ENCODE peak calls at places on chromosomes 12 and 14, in five cellular contexts. One of them, this sample, is unnamed.

GRCh38 chr12:51270847-51271518 is 768 bp upstream of the SMAGP start:
- DNase-seq in endothelial cell of umbilical vein: peak
- DNase-seq in mucosa of gallbladder: peak
- DNase-seq in iPS DF 6.9: no peak
- DNase-seq in NCI-H226: peak
- DNase-seq in this sample: peak

GRCh38 chr12:125861299-125862281 is 796.4 kb downstream of the AACS start:
- DNase-seq in endothelial cell of umbilical vein: no peak
- DNase-seq in mucosa of gallbladder: peak
- DNase-seq in iPS DF 6.9: no peak
- DNase-seq in NCI-H226: no peak
- DNase-seq in this sample: no peak

GRCh38 chr12:20801035-20801434 is 9.5 kb upstream of the SLCO1B3 start:
- DNase-seq in endothelial cell of umbilical vein: no peak
- DNase-seq in mucosa of gallbladder: no peak
- DNase-seq in iPS DF 6.9: no peak
- DNase-seq in NCI-H226: no peak
- DNase-seq in this sample: no peak

GRCh38 chr14:49861581-49861922 is 9.0 kb upstream of the NEMF start:
- DNase-seq in endothelial cell of umbilical vein: no peak
- DNase-seq in mucosa of gallbladder: peak
- DNase-seq in iPS DF 6.9: no peak
- DNase-seq in NCI-H226: peak
- DNase-seq in this sample: peak

GRCh38 chr14:59015482-59015881 is 173.0 kb upstream of the DAAM1 start:
- DNase-seq in endothelial cell of umbilical vein: no peak
- DNase-seq in mucosa of gallbladder: no peak
- DNase-seq in iPS DF 6.9: no peak
- DNase-seq in NCI-H226: no peak
- DNase-seq in this sample: no peak

GRCh38 chr12:40240779-40241178 is 16.0 kb downstream of the LRRK2 start:
- DNase-seq in endothelial cell of umbilical vein: no peak
- DNase-seq in mucosa of gallbladder: no peak
- DNase-seq in iPS DF 6.9: no peak
- DNase-seq in NCI-H226: no peak
- DNase-seq in this sample: no peak

GRCh38 chr12:55932546-55932919 is 1.6 kb downstream of the DGKA start:
- DNase-seq in endothelial cell of umbilical vein: peak
- DNase-seq in mucosa of gallbladder: no peak
- DNase-seq in iPS DF 6.9: no peak
- DNase-seq in NCI-H226: no peak
- DNase-seq in this sample: peak

GRCh38 chr12:2642176-2642892 is 152.4 kb upstream of the FKBP4 start:
- DNase-seq in endothelial cell of umbilical vein: no peak
- DNase-seq in mucosa of gallbladder: no peak
- DNase-seq in iPS DF 6.9: no peak
- DNase-seq in NCI-H226: no peak
- DNase-seq in this sample: no peak

GRCh38 chr14:24052656-24053547 is 1.1 kb downstream of the CARMIL3 start:
- DNase-seq in endothelial cell of umbilical vein: no peak
- DNase-seq in mucosa of gallbladder: no peak
- DNase-seq in iPS DF 6.9: no peak
- DNase-seq in NCI-H226: no peak
- DNase-seq in this sample: no peak

GRCh38 chr14:54686871-54687749 is 120.2 kb downstream of the SAMD4A start:
- DNase-seq in endothelial cell of umbilical vein: no peak
- DNase-seq in mucosa of gallbladder: no peak
- DNase-seq in iPS DF 6.9: no peak
- DNase-seq in NCI-H226: no peak
- DNase-seq in this sample: no peak

GRCh38 chr12:114400925-114401324 is 5.0 kb downstream of the TBX5 start:
- DNase-seq in endothelial cell of umbilical vein: no peak
- DNase-seq in mucosa of gallbladder: no peak
- DNase-seq in iPS DF 6.9: no peak
- DNase-seq in NCI-H226: no peak
- DNase-seq in this sample: no peak

GRCh38 chr14:102779574-102780315 is 2.5 kb downstream of the TRAF3 start:
- DNase-seq in endothelial cell of umbilical vein: no peak
- DNase-seq in mucosa of gallbladder: no peak
- DNase-seq in iPS DF 6.9: no peak
- DNase-seq in NCI-H226: peak
- DNase-seq in this sample: no peak

GRCh38 chr12:117830471-117830870 is 138.3 kb downstream of the KSR2 start:
- DNase-seq in endothelial cell of umbilical vein: no peak
- DNase-seq in mucosa of gallbladder: no peak
- DNase-seq in iPS DF 6.9: no peak
- DNase-seq in NCI-H226: no peak
- DNase-seq in this sample: no peak

GRCh38 chr12:119749666-119750065 is 81.7 kb downstream of the PRKAB1 start:
- DNase-seq in endothelial cell of umbilical vein: no peak
- DNase-seq in mucosa of gallbladder: no peak
- DNase-seq in iPS DF 6.9: no peak
- DNase-seq in NCI-H226: no peak
- DNase-seq in this sample: no peak

GRCh38 chr14:26621807-26622560 is 24.2 kb upstream of the NOVA1 start:
- DNase-seq in endothelial cell of umbilical vein: no peak
- DNase-seq in mucosa of gallbladder: no peak
- DNase-seq in iPS DF 6.9: no peak
- DNase-seq in NCI-H226: peak
- DNase-seq in this sample: no peak

GRCh38 chr12:55681142-55682077 is 26.3 kb downstream of the ITGA7 start:
- DNase-seq in endothelial cell of umbilical vein: peak
- DNase-seq in mucosa of gallbladder: peak
- DNase-seq in iPS DF 6.9: peak
- DNase-seq in NCI-H226: peak
- DNase-seq in this sample: peak

GRCh38 chr12:14554281-14555008 is 13.2 kb downstream of the PLBD1 start:
- DNase-seq in endothelial cell of umbilical vein: no peak
- DNase-seq in mucosa of gallbladder: peak
- DNase-seq in iPS DF 6.9: no peak
- DNase-seq in NCI-H226: no peak
- DNase-seq in this sample: peak

GRCh38 chr14:104937161-104937560 is 12.5 kb downstream of the PLD4 start:
- DNase-seq in endothelial cell of umbilical vein: no peak
- DNase-seq in mucosa of gallbladder: no peak
- DNase-seq in iPS DF 6.9: no peak
- DNase-seq in NCI-H226: no peak
- DNase-seq in this sample: no peak

GRCh38 chr14:76962303-76962660 is 66.2 kb downstream of the IRF2BPL start:
- DNase-seq in endothelial cell of umbilical vein: no peak
- DNase-seq in mucosa of gallbladder: no peak
- DNase-seq in iPS DF 6.9: no peak
- DNase-seq in NCI-H226: no peak
- DNase-seq in this sample: no peak

GRCh38 chr12:78698747-78699146 is 165.8 kb upstream of the SYT1 start:
- DNase-seq in endothelial cell of umbilical vein: peak
- DNase-seq in mucosa of gallbladder: no peak
- DNase-seq in iPS DF 6.9: no peak
- DNase-seq in NCI-H226: peak
- DNase-seq in this sample: peak

GRCh38 chr12:118103601-118104382 is at the start of gene VSIG10:
- DNase-seq in endothelial cell of umbilical vein: peak
- DNase-seq in mucosa of gallbladder: peak
- DNase-seq in iPS DF 6.9: peak
- DNase-seq in NCI-H226: peak
- DNase-seq in this sample: peak

GRCh38 chr14:39265741-39266588 is 32.2 kb downstream of the MIA2 start:
- DNase-seq in endothelial cell of umbilical vein: peak
- DNase-seq in mucosa of gallbladder: no peak
- DNase-seq in iPS DF 6.9: no peak
- DNase-seq in NCI-H226: no peak
- DNase-seq in this sample: peak

GRCh38 chr12:10939163-10939562 is at the start of gene TAS2R14:
- DNase-seq in endothelial cell of umbilical vein: no peak
- DNase-seq in mucosa of gallbladder: no peak
- DNase-seq in iPS DF 6.9: no peak
- DNase-seq in NCI-H226: no peak
- DNase-seq in this sample: no peak

GRCh38 chr12:68619541-68619940 is 8.8 kb downstream of the RAP1B start:
- DNase-seq in endothelial cell of umbilical vein: no peak
- DNase-seq in mucosa of gallbladder: no peak
- DNase-seq in iPS DF 6.9: no peak
- DNase-seq in NCI-H226: no peak
- DNase-seq in this sample: no peak

GRCh38 chr12:107759410-107759809 is 1.5 kb downstream of the PRDM4 start:
- DNase-seq in endothelial cell of umbilical vein: peak
- DNase-seq in mucosa of gallbladder: no peak
- DNase-seq in iPS DF 6.9: no peak
- DNase-seq in NCI-H226: peak
- DNase-seq in this sample: peak

GRCh38 chr12:45547822-45548221 is 181.7 kb upstream of the ARID2 start:
- DNase-seq in endothelial cell of umbilical vein: no peak
- DNase-seq in mucosa of gallbladder: no peak
- DNase-seq in iPS DF 6.9: no peak
- DNase-seq in NCI-H226: no peak
- DNase-seq in this sample: peak

GRCh38 chr12:105279460-105280056 is 43.6 kb upstream of the APPL2 start:
- DNase-seq in endothelial cell of umbilical vein: peak
- DNase-seq in mucosa of gallbladder: peak
- DNase-seq in iPS DF 6.9: peak
- DNase-seq in NCI-H226: no peak
- DNase-seq in this sample: peak

GRCh38 chr14:102326583-102326982 is 7.0 kb downstream of the ZNF839 start:
- DNase-seq in endothelial cell of umbilical vein: no peak
- DNase-seq in mucosa of gallbladder: no peak
- DNase-seq in iPS DF 6.9: no peak
- DNase-seq in NCI-H226: no peak
- DNase-seq in this sample: no peak

GRCh38 chr14:22071001-22071400 is 397.4 kb upstream of the OR4E1 start:
- DNase-seq in endothelial cell of umbilical vein: no peak
- DNase-seq in mucosa of gallbladder: no peak
- DNase-seq in iPS DF 6.9: no peak
- DNase-seq in NCI-H226: no peak
- DNase-seq in this sample: no peak